ENCODE peak calls at places on chromosomes 2 and 18, in ten cellular contexts. C is astrocyte; E is left lung; M is osteoblast; P is heart left ventricle; Q is heart right ventricle; U is CD8-positive, alpha-beta T cell; B is uterus; H is HepG2; Y is PC-3. A is an unnamed sample. For H3K4me1, the result is how much of the 10 kb centered on the place peaks cover.

GRCh38 chr18:32289480-32290075 is 99.7 kb downstream of the MEP1B start:
- DNase-seq in B (no peak), Q (no peak), Y (peak), P (peak), U (peak), H (peak), E (no peak), C (peak), M (peak), A (peak)

GRCh38 chr2:118738524-118739308 is 108.7 kb downstream of the EN1 start:
- DNase-seq in H (peak), U (no peak), P (no peak), M (peak), Q (no peak), B (peak), C (peak), E (no peak), Y (peak), A (peak)

GRCh38 chr2:45895477-45895876 is 244.0 kb downstream of the PRKCE start:
- DNase-seq in H (no peak), Q (no peak), P (no peak), B (no peak), C (peak), E (no peak), M (peak), U (no peak), Y (no peak), A (no peak)

GRCh38 chr2:9336534-9337354 is 86.6 kb downstream of the ITGB1BP1 start:
- DNase-seq in E (no peak), Y (peak), P (peak), Q (no peak), H (peak), B (peak), U (no peak), C (peak), M (peak), A (peak)

GRCh38 chr2:71787476-71788185 is 334.3 kb downstream of the DYSF start:
- DNase-seq in B (no peak), H (no peak), Y (no peak), Q (no peak), M (peak), P (no peak), C (no peak), E (no peak), U (no peak), A (peak)

GRCh38 chr2:63613391-63613901 is 24.7 kb downstream of the MDH1 start:
- DNase-seq in P (no peak), B (no peak), E (no peak), C (peak), Y (no peak), Q (no peak), M (peak), U (no peak), H (no peak), A (no peak)

GRCh38 chr18:6681331-6681875 is 48.1 kb upstream of the ARHGAP28 start:
- DNase-seq in E (no peak), U (no peak), C (no peak), Y (no peak), P (no peak), B (no peak), H (no peak), M (no peak), Q (no peak), A (no peak)

GRCh38 chr2:199223791-199224190 is 233.9 kb downstream of the SATB2 start:
- DNase-seq in H (peak), C (peak), M (no peak), Q (no peak), U (no peak), E (no peak), P (no peak), Y (peak), B (no peak), A (no peak)

GRCh38 chr2:234252766-234253165 is 202.3 kb downstream of the SPP2 start:
- DNase-seq in E (no peak), U (no peak), P (no peak), M (peak), C (no peak), Q (no peak), H (no peak), B (no peak), Y (no peak), A (no peak)

GRCh38 chr2:179592167-179592936 is 269.1 kb downstream of the ZNF385B start:
- DNase-seq in U (no peak), H (no peak), B (no peak), C (peak), E (no peak), M (peak), Q (no peak), Y (peak), P (no peak), A (no peak)

GRCh38 chr2:144889348-144889747 is 369.4 kb upstream of the ZEB2 start:
- DNase-seq in H (no peak), C (no peak), M (no peak), U (no peak), P (no peak), E (no peak), Y (no peak), B (no peak), Q (no peak), A (no peak)

GRCh38 chr2:11257078-11257477 is 87.4 kb downstream of the ROCK2 start:
- DNase-seq in B (no peak), Q (no peak), Y (no peak), M (no peak), E (no peak), H (no peak), U (no peak), C (no peak), P (no peak), A (no peak)

GRCh38 chr18:33051397-33051796 is 278.6 kb upstream of the KLHL14 start:
- DNase-seq in U (no peak), M (no peak), C (peak), E (no peak), H (peak), Y (peak), B (no peak), P (no peak), Q (no peak), A (no peak)

GRCh38 chr18:11883153-11883552 is 25.0 kb downstream of the MPPE1 start:
- DNase-seq in M (no peak), Y (peak), B (no peak), P (no peak), E (no peak), C (no peak), Q (no peak), U (no peak), H (no peak), A (no peak)

GRCh38 chr18:67590571-67591141 is 74.1 kb upstream of the DSEL start:
- DNase-seq in U (no peak), B (no peak), P (no peak), C (peak), Y (peak), H (no peak), M (no peak), Q (no peak), E (no peak), A (no peak)

GRCh38 chr2:69933254-69933828 is 18.4 kb downstream of the MXD1 start:
- DNase-seq in H (no peak), B (no peak), P (no peak), Q (no peak), E (no peak), M (no peak), C (no peak), Y (peak), U (no peak), A (no peak)

GRCh38 chr18:48820483-48821250 is 130.1 kb downstream of the SMAD7 start:
- DNase-seq in E (no peak), M (peak), C (no peak), Q (no peak), P (no peak), U (peak), Y (no peak), H (no peak), B (peak), A (peak)

GRCh38 chr18:23354625-23355024 is 98.5 kb upstream of the RIOK3 start:
- DNase-seq in B (no peak), H (peak), E (no peak), C (peak), P (no peak), M (no peak), U (no peak), Q (no peak), Y (peak), A (peak)

GRCh38 chr2:217843353-217843752 is 159.4 kb downstream of the TNS1 start:
- DNase-seq in Y (no peak), E (no peak), H (no peak), Q (no peak), B (no peak), M (peak), C (no peak), U (no peak), P (no peak), A (no peak)

GRCh38 chr18:49915352-49915751 is 102.0 kb upstream of the ACAA2 start:
- DNase-seq in H (peak), P (no peak), Y (no peak), Q (no peak), B (no peak), M (no peak), U (no peak), C (no peak), E (no peak), A (no peak)

GRCh38 chr2:172305066-172305465 is 122.3 kb upstream of the ITGA6 start:
- DNase-seq in E (no peak), B (no peak), H (no peak), U (no peak), C (no peak), P (no peak), M (no peak), Q (no peak), Y (no peak), A (no peak)

GRCh38 chr2:127122351-127123027 is 15.5 kb upstream of the BIN1 start:
- DNase-seq in M (no peak), U (no peak), E (peak), B (no peak), C (no peak), H (no peak), Q (no peak), P (no peak), Y (no peak), A (no peak)

GRCh38 chr2:129797489-129798300 is 181.8 kb upstream of the RAB6C start:
- DNase-seq in P (no peak), U (no peak), B (no peak), E (no peak), C (no peak), Y (no peak), Q (no peak), H (no peak), M (no peak), A (no peak)

GRCh38 chr2:111209045-111209514 is 88.4 kb downstream of the BCL2L11 start:
- DNase-seq in P (no peak), B (no peak), Q (no peak), Y (peak), M (peak), E (no peak), U (no peak), H (no peak), C (peak), A (no peak)

GRCh38 chr2:98555681-98556080 is 52.6 kb downstream of the COA5 start:
- DNase-seq in H (no peak), E (no peak), C (no peak), P (no peak), B (no peak), Y (no peak), U (no peak), Q (no peak), M (no peak), A (no peak)

GRCh38 chr2:70043252-70043875 is 43.9 kb upstream of the PCBP1 start:
- DNase-seq in P (no peak), E (no peak), H (no peak), M (no peak), U (peak), Y (no peak), Q (no peak), C (no peak), B (no peak), A (peak)

GRCh38 chr2:55649211-55649610 is 31.8 kb upstream of the PPP4R3B start:
- DNase-seq in P (no peak), B (no peak), M (no peak), H (no peak), Q (no peak), E (no peak), U (no peak), C (no peak), Y (no peak), A (no peak)

GRCh38 chr2:159925975-159926374 is 128.0 kb upstream of the CD302 start:
- DNase-seq in P (no peak), B (no peak), C (no peak), H (no peak), U (no peak), Y (no peak), M (peak), E (no peak), Q (no peak), A (no peak)

GRCh38 chr2:39492095-39492590 is 55.1 kb upstream of the MAP4K3 start:
- DNase-seq in U (no peak), B (no peak), C (peak), P (no peak), E (no peak), Q (no peak), Y (peak), H (peak), M (peak), A (no peak)

GRCh38 chr2:133380991-133381390 is 187.3 kb downstream of the NCKAP5 start:
- DNase-seq in H (no peak), B (no peak), U (no peak), E (no peak), C (no peak), P (no peak), Q (no peak), M (no peak), Y (no peak), A (no peak)

GRCh38 chr2:120978359-120979050 is 242.8 kb downstream of the GLI2 start:
- DNase-seq in Q (no peak), H (no peak), B (no peak), E (peak), U (no peak), Y (peak), M (peak), P (no peak), C (peak), A (no peak)

GRCh38 chr2:50328680-50329079 is 703.3 kb downstream of the NRXN1 start:
- DNase-seq in B (no peak), Q (no peak), M (no peak), H (no peak), Y (no peak), E (no peak), P (no peak), C (no peak), U (no peak), A (no peak)

GRCh38 chr2:45342-46130 is 769 bp downstream of the FAM110C start:
- DNase-seq in Q (no peak), U (peak), M (peak), C (no peak), E (peak), P (no peak), H (no peak), B (no peak), Y (peak), A (peak)

GRCh38 chr2:9982248-9982647 is 30.8 kb downstream of the GRHL1 start:
- DNase-seq in Q (no peak), U (no peak), M (peak), C (peak), E (no peak), Y (no peak), H (no peak), B (no peak), P (peak), A (no peak)

GRCh38 chr2:165699931-165700330 is 94.1 kb downstream of the GALNT3 start:
- DNase-seq in U (no peak), E (no peak), Q (no peak), Y (no peak), B (no peak), H (no peak), C (no peak), M (no peak), P (no peak), A (no peak)

GRCh38 chr2:118003396-118003824 is 10.5 kb downstream of the CCDC93 start:
- DNase-seq in H (peak), C (peak), U (peak), E (no peak), Q (no peak), B (no peak), P (peak), M (peak), Y (peak), A (peak)

GRCh38 chr2:58215429-58215828 is 25.7 kb downstream of the FANCL start:
- DNase-seq in B (no peak), Y (no peak), C (peak), U (no peak), H (no peak), Q (no peak), E (no peak), P (no peak), M (no peak), A (no peak)

DNA sequence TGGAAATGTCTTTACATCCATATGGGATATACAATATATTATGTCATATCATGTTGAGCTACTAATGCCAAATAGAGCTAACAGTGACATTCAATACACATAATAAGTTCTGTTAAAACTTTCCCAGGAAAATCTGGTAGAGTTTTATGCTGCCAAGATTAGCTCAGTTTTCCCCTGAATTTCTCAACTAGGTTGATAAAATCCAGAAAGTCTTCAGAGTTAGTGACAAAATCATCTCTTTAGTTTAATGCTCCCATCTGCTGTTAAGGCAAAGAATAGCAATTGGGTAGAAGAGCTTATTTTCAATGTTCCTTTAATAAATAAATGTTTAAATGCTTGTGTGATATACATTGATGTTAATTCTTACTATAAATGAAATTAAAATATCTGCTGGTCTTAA is 10.0 kb downstream of the COL3A1 start:
- DNase-seq in B (no peak), C (peak), Q (no peak), H (no peak), M (no peak), Y (peak), U (no peak), E (no peak), P (no peak), A (no peak)
- TF ChIP-seq CTCF in B (peak), C (peak), Q (peak), H (no peak), M (peak), Y (peak), U (no peak), E (no peak), P (no peak), A (peak)

DNA sequence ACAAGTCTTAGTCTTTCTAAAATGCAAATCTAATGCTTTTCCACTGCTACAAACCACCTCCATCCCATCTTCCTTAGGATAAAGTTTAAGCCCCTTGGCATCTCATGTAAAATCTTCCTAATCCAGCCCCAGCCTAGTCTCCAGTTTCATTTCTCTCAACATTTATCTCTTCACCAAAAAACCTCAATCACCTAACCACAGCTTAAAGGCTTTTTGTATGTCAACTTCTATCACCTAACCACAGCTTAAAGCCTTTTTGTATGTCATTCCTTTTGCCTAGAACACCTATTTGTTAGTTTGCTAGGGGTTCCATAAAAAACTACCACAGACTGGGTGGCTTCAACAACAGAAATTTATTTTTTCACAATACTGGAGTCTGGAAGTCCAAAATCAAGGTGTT is 4.1 kb downstream of the TRAK2 start:
- DNase-seq in E (no peak), H (no peak), M (no peak), B (no peak), Y (no peak), P (no peak), Q (no peak), C (no peak), U (no peak), A (no peak)
- H3K4me1 ChIP-seq in E (under half), H (half or more), M (under half), B (under half), Y (under half), P (under half), Q (half or more), C (under half), U (under half), A (under half)

DNA sequence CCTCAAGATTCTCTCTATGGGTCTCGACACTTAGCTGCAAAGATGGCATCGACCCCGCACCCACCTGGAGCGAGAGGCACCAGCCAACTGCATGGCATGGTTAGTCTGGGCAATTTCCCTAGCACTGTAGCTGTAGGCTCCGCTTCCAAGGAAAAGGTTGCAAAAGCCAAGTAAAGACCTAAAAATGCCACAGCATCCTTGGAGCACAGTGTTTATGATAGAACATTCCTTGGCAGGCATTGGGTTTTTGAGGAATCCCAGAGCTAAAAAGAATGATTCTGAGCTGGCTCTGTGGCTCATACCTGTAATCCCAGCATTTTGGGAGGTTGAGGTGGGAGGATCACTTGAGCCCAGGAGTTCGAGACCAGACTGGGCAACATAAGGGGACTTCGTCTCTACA is 22.9 kb downstream of the QPCT start:
- DNase-seq in U (no peak), Q (no peak), M (no peak), C (no peak), H (no peak), Y (no peak), P (no peak), B (no peak), E (no peak), A (no peak)
- TF ChIP-seq CTCF in U (no peak), Q (no peak), M (no peak), C (no peak), H (no peak), Y (no peak), P (no peak), B (no peak), E (no peak), A (no peak)

DNA sequence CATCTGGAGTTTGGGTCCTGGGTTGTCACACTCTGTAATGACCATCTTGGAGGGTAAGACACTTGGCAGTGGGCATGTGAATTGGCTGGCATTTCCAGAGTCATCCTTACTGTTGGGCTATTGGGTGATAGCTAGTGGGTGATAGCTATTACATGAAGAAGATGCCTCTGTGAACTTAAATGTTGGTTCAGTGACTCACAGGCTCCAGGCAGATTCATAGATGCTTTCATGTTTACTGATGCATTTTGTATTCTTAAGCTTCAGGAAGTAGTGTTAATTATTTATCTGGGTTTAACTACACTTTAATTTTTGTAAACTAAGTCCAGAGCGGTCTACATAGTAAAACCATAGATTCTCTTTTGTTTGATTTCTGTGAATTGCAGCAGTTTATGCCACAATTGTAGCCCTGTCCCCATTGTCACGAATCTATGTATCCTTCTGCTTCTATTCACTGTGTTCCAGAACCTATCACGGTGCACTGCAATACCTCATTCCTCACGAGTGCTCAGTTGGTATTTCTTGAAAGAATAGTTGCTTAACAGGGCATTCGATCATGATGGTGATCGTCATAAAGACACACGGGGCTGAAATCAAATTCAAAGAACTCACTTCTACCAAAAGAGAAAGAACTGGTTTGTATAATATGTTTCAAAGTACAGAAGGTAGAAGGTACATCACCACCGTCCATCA is 79.7 kb downstream of the GBX2 start:
- DNase-seq in U (no peak), H (peak), C (no peak), Q (no peak), P (no peak), B (no peak), Y (peak), M (no peak), E (no peak), A (no peak)
- H3K4me1 ChIP-seq in U (under half), H (under half), C (under half), Q (under half), P (under half), B (under half), Y (under half), M (under half), E (under half), A (under half)

DNA sequence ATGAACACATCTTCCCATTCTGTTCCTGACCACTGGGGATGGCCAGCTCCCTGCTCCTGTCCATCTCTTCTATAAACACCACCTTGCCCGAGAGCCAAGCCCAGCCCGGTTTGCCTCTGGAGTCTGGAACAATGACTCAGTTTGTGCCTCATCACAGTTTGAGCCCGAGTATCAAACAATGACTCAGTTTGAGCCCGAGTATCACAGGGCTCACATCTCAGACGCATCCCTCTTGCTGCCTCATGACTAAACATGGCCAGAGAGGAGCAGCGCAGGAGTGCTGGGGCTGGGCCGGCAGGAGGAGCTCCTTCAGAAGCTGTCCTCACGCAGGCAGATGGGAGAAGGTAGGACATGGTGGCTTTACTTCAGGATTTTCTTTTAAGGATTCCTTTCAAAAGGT is 68.7 kb downstream of the PXDN start:
- DNase-seq in H (no peak), E (no peak), M (peak), Y (peak), B (peak), P (no peak), Q (no peak), C (peak), U (no peak), A (no peak)
- TF ChIP-seq CTCF in H (no peak), E (no peak), M (peak), Y (peak), B (peak), P (no peak), Q (no peak), C (peak), U (no peak), A (no peak)